ENCODE peak calls at places on chromosomes 5 and 9, in eight cellular contexts. G is body of pancreas, F is coronary artery, T is lower lobe of right lung, K is ovary, Z is endothelial cell, R is fibroblast of mammary gland, B is MM.1S. M is an unnamed sample.

GRCh38 chr9:6680797-6681146 is 35.2 kb upstream of the GLDC start:
- DNase-seq in F (no peak), G (peak), Z (peak), B (peak), R (peak), K (no peak), T (peak), M (peak)

GRCh38 chr9:89482950-89483349 is 15.0 kb downstream of the SEMA4D start:
- DNase-seq in B (no peak), F (peak), Z (no peak), G (no peak), K (no peak), T (no peak), R (no peak), M (no peak)

GRCh38 chr5:72447751-72448150 is 59.5 kb downstream of the ZNF366 start:
- DNase-seq in Z (no peak), R (no peak), F (no peak), K (no peak), G (no peak), B (no peak), T (no peak), M (no peak)

GRCh38 chr9:105299190-105299854 is 54.9 kb downstream of the SLC44A1 start:
- DNase-seq in F (peak), G (no peak), K (no peak), R (peak), Z (no peak), B (no peak), T (no peak), M (no peak)

GRCh38 chr9:68447611-68448010 is 91.2 kb downstream of the PGM5 start:
- DNase-seq in F (no peak), K (no peak), B (no peak), Z (no peak), R (no peak), T (no peak), G (no peak), M (no peak)

GRCh38 chr9:9747787-9748186 is 865.0 kb downstream of the PTPRD start:
- DNase-seq in G (no peak), R (peak), F (no peak), B (peak), K (no peak), T (no peak), Z (no peak), M (no peak)

GRCh38 chr5:157624144-157624543 is 28.1 kb downstream of the SOX30 start:
- DNase-seq in G (no peak), K (no peak), R (no peak), B (no peak), F (no peak), Z (no peak), T (no peak), M (no peak)

GRCh38 chr9:131839281-131840084 is 99.6 kb upstream of the RAPGEF1 start:
- DNase-seq in G (no peak), K (no peak), F (no peak), R (peak), B (no peak), Z (no peak), T (no peak), M (no peak)

GRCh38 chr5:52743970-52744369 is 43.7 kb upstream of the ITGA1 start:
- DNase-seq in K (no peak), R (peak), B (no peak), T (no peak), G (no peak), F (no peak), Z (no peak), M (no peak)

GRCh38 chr9:97675655-97676054 is 21.5 kb downstream of the XPA start:
- DNase-seq in Z (no peak), K (no peak), G (no peak), B (no peak), T (no peak), F (no peak), R (no peak), M (no peak)

GRCh38 chr9:77305622-77306365 is 128.5 kb downstream of the VPS13A start:
- DNase-seq in G (no peak), R (peak), T (no peak), K (no peak), F (no peak), B (no peak), Z (no peak), M (no peak)

GRCh38 chr5:87137280-87137679 is 130.4 kb upstream of the RASA1 start:
- DNase-seq in F (no peak), K (peak), B (peak), G (no peak), Z (no peak), T (no peak), R (no peak), M (no peak)

GRCh38 chr9:16309350-16310271 is 560.9 kb downstream of the BNC2 start:
- DNase-seq in F (peak), K (peak), Z (no peak), G (peak), R (peak), T (no peak), B (no peak), M (no peak)

GRCh38 chr5:175724314-175724713 is 66.4 kb downstream of the HRH2 start:
- DNase-seq in Z (no peak), B (no peak), G (no peak), K (no peak), R (no peak), F (no peak), T (no peak), M (no peak)

GRCh38 chr5:37477426-37477825 is 98.3 kb downstream of the WDR70 start:
- DNase-seq in Z (no peak), G (no peak), R (no peak), K (no peak), T (no peak), B (no peak), F (no peak), M (no peak)

GRCh38 chr9:133710661-133711427 is 27.3 kb downstream of the SARDH start:
- DNase-seq in K (peak), G (no peak), Z (no peak), B (no peak), T (no peak), R (no peak), F (no peak), M (no peak)

GRCh38 chr5:51479840-51480239 is 96.6 kb downstream of the ISL1 start:
- DNase-seq in Z (no peak), G (no peak), F (no peak), K (no peak), B (no peak), R (no peak), T (no peak), M (peak)
- TF ChIP-seq CTCF in Z (no peak), G (no peak), F (no peak), K (no peak), B (no peak), R (no peak), T (no peak), M (no peak)

GRCh38 chr5:89728134-89728533 is 681.4 kb downstream of the CETN3 start:
- DNase-seq in T (no peak), B (peak), G (no peak), R (no peak), K (no peak), Z (no peak), F (no peak), M (no peak)

GRCh38 chr5:89735108-89735507 is 674.4 kb downstream of the CETN3 start:
- DNase-seq in T (no peak), Z (no peak), B (no peak), F (no peak), G (peak), R (peak), K (no peak), M (no peak)

GRCh38 chr5:89728750-89729149 is 680.8 kb downstream of the CETN3 start:
- DNase-seq in G (peak), Z (no peak), F (no peak), T (no peak), R (peak), K (peak), B (no peak), M (no peak)

GRCh38 chr5:89733772-89734171 is 675.8 kb downstream of the CETN3 start:
- DNase-seq in F (no peak), K (no peak), R (no peak), Z (no peak), G (no peak), B (no peak), T (no peak), M (no peak)

GRCh38 chr5:89729623-89730390 is 679.7 kb downstream of the CETN3 start:
- DNase-seq in G (peak), R (peak), F (no peak), T (no peak), B (peak), Z (no peak), K (no peak), M (no peak)
- TF ChIP-seq CTCF in G (peak), R (peak), F (no peak), T (no peak), B (peak), Z (no peak), K (no peak), M (no peak)

DNA sequence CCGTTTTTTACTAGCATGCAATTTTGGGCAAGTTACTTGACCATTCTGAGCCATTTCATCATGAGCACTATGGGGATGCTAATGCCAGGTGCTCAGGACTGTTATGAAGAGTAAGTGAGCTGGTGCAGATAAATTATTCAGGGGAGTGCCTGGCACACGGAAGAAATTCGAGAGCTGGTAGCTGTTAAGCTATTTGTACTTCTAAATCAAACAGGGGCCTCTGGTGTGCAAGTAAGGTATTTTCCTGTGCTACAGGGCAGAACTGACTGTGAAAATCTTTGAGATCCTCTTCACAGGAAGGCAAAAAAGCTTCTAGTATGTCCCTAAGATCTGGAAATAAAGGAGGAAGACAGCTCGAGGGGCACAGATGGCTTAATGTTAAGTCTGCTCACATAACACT is 106.3 kb upstream of the SPOCK1 start:
- DNase-seq in G (no peak), K (no peak), T (no peak), Z (no peak), R (peak), B (no peak), F (no peak), M (no peak)
- TF ChIP-seq CTCF in G (no peak), K (no peak), T (no peak), Z (no peak), R (peak), B (no peak), F (no peak), M (no peak)

GRCh38 chr5:150489358-150490295 is 18.3 kb upstream of the NDST1 start:
- DNase-seq in B (peak), K (no peak), T (no peak), R (peak), G (peak), Z (no peak), F (no peak), M (peak)

GRCh38 chr5:150488519-150489357 is 19.2 kb upstream of the NDST1 start:
- DNase-seq in G (peak), R (peak), K (peak), B (no peak), Z (no peak), T (peak), F (peak), M (no peak)

GRCh38 chr5:150486402-150487198 is 21.3 kb upstream of the NDST1 start:
- DNase-seq in T (peak), B (peak), K (peak), G (peak), Z (peak), R (peak), F (no peak), M (peak)

GRCh38 chr5:150485770-150486401 is 22.0 kb upstream of the NDST1 start:
- DNase-seq in Z (peak), F (no peak), G (peak), R (peak), B (no peak), T (peak), K (peak), M (peak)

GRCh38 chr5:150487199-150488061 is 20.5 kb upstream of the NDST1 start:
- DNase-seq in T (no peak), F (no peak), R (peak), Z (no peak), K (no peak), G (peak), B (peak), M (peak)
- TF ChIP-seq CTCF in T (peak), F (no peak), R (peak), Z (no peak), K (no peak), G (peak), B (peak), M (peak)

DNA sequence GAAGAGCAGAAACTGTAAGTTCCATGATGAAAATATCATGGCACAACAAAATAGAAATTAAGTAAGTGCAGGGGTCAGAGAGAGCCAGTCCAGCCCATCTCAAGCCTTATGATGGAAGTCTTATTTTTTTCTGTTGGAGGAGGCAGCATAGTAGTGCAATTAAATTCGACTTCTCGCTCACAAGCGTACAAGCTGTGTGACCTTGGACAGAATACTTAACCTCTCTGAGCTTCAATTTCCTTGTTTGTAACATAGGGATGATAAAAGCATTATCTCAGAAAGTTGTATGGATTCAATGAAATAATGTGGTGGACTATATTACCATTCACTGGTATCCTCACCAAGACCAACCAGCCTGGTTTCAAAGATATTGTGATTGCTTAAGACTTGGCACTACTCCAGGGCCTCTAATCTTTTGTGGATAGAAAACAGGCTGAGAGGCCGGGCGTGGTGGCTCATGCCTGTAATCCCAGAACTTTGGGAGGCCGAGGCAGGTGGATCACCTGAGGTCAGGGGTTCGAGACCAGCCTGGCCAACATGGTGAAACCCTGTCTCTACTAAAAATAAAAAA is 26.8 kb upstream of the MVB12B start:
- DNase-seq in G (peak), K (no peak), R (peak), Z (no peak), B (no peak), F (no peak), T (no peak), M (no peak)
- TF ChIP-seq CTCF in G (no peak), K (no peak), R (no peak), Z (no peak), B (no peak), F (no peak), T (no peak), M (no peak)

M was measured in GM10248.